ENCODE peak calls at places on chromosome X, in seven cellular contexts. V is WTC11; Q is CD8-positive, alpha-beta T cell; G is fibroblast of the aortic adventitia; M is activated B cell treated with CpG ODN at 0.5 μM for 24 hours; N is Peyer's patch; K is MCF 10A. B is an unnamed sample.

GRCh38 chrX:151359341-151359740 is 37.7 kb upstream of the VMA21 start:
- DNase-seq in V (peak; percentile 11), Q (no peak), G (no peak), M (no peak), N (no peak), K (no peak), B (no peak)

GRCh38 chrX:15838017-15838416 is 16.6 kb downstream of the AP1S2 start:
- DNase-seq in V (peak; percentile 25), Q (no peak), G (no peak), M (no peak), N (no peak), K (peak; percentile 3), B (no peak)

GRCh38 chrX:15617111-15617510 is 16.4 kb upstream of the ACE2 start:
- DNase-seq in V (no peak), Q (no peak), G (no peak), M (no peak), N (no peak), K (peak; percentile 16), B (no peak)

GRCh38 chrX:44908838-44909237 is 35.9 kb downstream of the KDM6A start:
- DNase-seq in V (no peak), Q (no peak), G (no peak), M (no peak), N (no peak), K (no peak), B (no peak)

GRCh38 chrX:64398088-64398487 is 2.8 kb upstream of the MTMR8 start:
- DNase-seq in V (no peak), Q (no peak), G (no peak), M (no peak), N (no peak), K (no peak), B (no peak)

GRCh38 chrX:19121898-19122640 is at the start of gene ADGRG2:
- DNase-seq in V (peak; percentile 35), Q (no peak), G (peak; percentile 2), M (no peak), N (peak; percentile 47), K (peak; percentile 30), B (no peak)

GRCh38 chrX:35442421-35442820 is 355.7 kb upstream of the MAGEB16 start:
- DNase-seq in V (no peak), Q (no peak), G (no peak), M (no peak), N (no peak), K (no peak), B (no peak)

GRCh38 chrX:38803609-38804480 is 2.6 kb downstream of the MID1IP1 start:
- DNase-seq in V (peak; percentile 88), Q (no peak), G (peak; percentile 70), M (peak; percentile 55), N (peak; percentile 91), K (peak; percentile 84), B (peak; percentile 35)

GRCh38 chrX:118574666-118575065 is 79.1 kb downstream of the DOCK11 start:
- DNase-seq in V (no peak), Q (no peak), G (no peak), M (no peak), N (no peak), K (no peak), B (no peak)

GRCh38 chrX:40201486-40201885 is 103.7 kb upstream of the BCOR start:
- DNase-seq in V (no peak), Q (no peak), G (no peak), M (no peak), N (no peak), K (no peak), B (no peak)

GRCh38 chrX:95629737-95630136 is 1054.9 kb upstream of the DIAPH2 start:
- DNase-seq in V (no peak), Q (no peak), G (no peak), M (no peak), N (no peak), K (peak; percentile 9), B (no peak)

GRCh38 chrX:88613338-88613737 is 133.7 kb upstream of the CPXCR1 start:
- DNase-seq in V (no peak), Q (no peak), G (peak; percentile 17), M (no peak), N (no peak), K (peak; percentile 55), B (no peak)

GRCh38 chrX:34918856-34919255 is 23.7 kb upstream of the FAM47B start:
- DNase-seq in V (peak; percentile 11), Q (no peak), G (peak; percentile 81), M (no peak), N (no peak), K (peak; percentile 58), B (no peak)

GRCh38 chrX:49754238-49754857 is 58.6 kb upstream of the PAGE1 start:
- DNase-seq in V (peak; percentile 54), Q (peak; percentile 4), G (peak; percentile 28), M (no peak), N (peak; percentile 48), K (peak; percentile 46), B (peak; percentile 29)

GRCh38 chrX:53456254-53456653 is 22.1 kb upstream of the HSD17B10 start:
- DNase-seq in V (no peak), Q (no peak), G (no peak), M (no peak), N (no peak), K (no peak), B (no peak)

GRCh38 chrX:153828308-153828707 is 2.0 kb downstream of the PDZD4 start:
- DNase-seq in V (no peak), Q (no peak), G (no peak), M (no peak), N (no peak), K (no peak), B (no peak)

GRCh38 chrX:153829799-153830631 is at the start of gene PDZD4:
- DNase-seq in V (peak; percentile 37), Q (no peak), G (no peak), M (no peak), N (no peak), K (no peak), B (no peak)

GRCh38 chrX:153829549-153829798 is 870 bp downstream of the PDZD4 start:
- DNase-seq in V (no peak), Q (no peak), G (no peak), M (no peak), N (no peak), K (no peak), B (no peak)

GRCh38 chrX:153827903-153828302 is 2.4 kb downstream of the PDZD4 start:
- DNase-seq in V (no peak), Q (no peak), G (no peak), M (no peak), N (no peak), K (no peak), B (no peak)

DNA sequence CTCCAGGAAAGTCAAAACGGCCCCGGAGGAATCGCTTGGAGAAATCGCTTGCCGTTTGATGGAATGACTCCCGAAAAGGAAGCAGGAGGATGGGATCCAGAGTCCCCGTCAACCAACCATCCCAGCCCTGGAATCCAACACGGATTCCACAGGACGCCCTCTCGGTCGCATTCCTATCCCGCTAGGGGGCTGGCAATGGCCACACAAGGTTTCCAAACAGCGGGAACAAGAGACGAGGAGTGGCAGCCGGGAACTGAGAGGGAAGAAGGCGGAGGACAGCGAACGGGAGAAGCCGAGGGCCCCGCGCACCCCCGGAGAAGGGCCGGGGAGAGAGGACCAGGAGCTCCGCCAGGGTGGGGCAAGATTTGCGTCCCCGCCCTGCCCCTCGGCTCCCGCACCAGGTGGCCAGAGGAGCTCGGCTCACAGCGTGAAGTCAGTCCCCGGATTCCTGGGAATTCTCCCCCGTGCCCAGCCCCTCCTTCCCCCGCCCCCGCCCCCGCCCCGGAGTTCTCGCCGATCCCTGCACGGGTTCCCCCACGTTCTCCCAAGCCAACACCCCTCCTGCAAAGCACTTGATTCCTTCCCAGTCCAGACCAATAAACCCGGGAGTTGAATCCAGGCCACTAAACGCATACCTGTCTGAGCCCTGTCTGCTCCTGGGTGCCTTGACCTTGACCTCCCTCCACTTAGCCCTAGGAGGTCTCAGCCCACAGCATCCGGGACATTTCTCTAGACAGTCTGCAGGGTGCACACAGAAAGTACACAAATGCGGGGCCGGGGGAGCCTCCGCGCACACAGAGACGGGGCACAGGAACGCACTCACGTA is 1.4 kb downstream of the PDZD4 start:
- DNase-seq in V (peak; percentile 65), Q (no peak), G (no peak), M (no peak), N (no peak), K (no peak), B (no peak)
- TF ChIP-seq CTCF in V (no peak), Q (no peak), G (no peak), M (no peak), N (no peak), K (no peak), B (no peak)

GRCh38 chrX:119692241-119693031 is 532 bp downstream of the SEPTIN6 start:
- DNase-seq in V (peak; percentile 41), Q (peak; percentile 39), G (peak; percentile 53), M (no peak), N (peak; percentile 80), K (peak; percentile 41), B (peak; percentile 50)
- TF ChIP-seq CTCF in V (no peak), Q (no peak), G (peak; percentile 18), M (no peak), N (no peak), K (no peak), B (peak; percentile 16)

DNA sequence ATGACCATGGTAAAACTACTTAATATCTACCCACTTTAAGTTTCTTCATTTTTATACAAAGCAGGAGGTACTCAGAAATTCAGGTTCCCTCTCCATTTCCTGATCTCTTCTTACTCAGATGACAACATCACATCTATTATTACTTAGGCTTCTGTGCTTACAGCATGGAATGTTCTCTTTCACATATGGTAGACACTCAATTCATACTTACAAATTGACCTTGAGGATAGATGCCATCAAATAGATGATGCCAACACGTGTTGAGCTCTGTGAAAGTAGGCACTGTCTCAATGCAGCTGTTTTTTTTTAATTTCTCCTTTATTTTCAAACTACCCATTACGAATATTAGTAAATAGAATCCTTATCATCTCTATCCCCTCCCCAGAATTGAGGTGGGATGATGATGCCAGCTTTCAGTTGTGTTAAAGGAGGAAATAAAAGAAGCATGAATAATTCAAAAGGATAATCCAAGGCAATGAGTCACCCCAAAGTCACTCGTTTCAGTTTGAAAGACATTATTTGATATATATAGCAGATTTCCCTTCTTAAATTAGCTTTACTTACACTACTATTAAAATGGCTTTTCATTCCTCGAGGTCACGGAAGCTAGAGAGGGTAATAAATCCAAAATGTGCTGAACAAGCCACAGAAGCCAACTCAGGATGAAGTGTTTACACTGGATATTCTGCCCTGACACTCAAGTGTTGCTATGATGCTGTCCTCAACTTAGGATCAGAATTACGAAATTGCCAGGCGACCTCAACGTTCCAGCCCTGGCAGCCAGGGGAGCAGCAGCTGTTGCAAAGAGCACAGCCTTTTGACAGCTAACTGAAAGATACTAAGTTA is 124.2 kb upstream of the EOLA2 start:
- DNase-seq in V (no peak), Q (no peak), G (peak; percentile 36), M (no peak), N (no peak), K (peak; percentile 50), B (no peak)
- TF ChIP-seq CTCF in V (no peak), Q (no peak), G (peak; percentile 16), M (no peak), N (no peak), K (no peak), B (no peak)

GRCh38 chrX:37504991-37505390 is 66.5 kb upstream of the LANCL3 start:
- DNase-seq in V (no peak), Q (no peak), G (no peak), M (no peak), N (no peak), K (no peak), B (no peak)

DNA sequence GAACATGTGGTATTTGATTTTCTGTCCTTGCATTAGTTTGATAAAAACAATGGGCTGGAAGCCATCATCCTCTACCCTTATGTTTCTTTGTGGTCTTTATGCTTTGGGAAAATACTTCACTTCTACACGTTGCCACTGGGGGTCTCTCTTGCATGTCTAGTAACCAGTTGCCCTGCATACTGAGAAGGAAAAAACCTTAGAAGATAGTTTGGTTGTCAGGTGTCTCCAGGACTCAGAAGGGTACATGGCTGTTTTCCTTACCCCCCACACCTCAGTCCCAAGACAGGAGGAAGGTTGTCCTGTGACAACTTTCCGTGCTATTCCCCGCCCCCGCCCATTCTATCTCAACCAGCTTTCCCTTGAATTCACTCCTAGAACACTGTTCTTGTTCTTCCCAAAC is 62.1 kb upstream of the LANCL3 start:
- DNase-seq in V (no peak), Q (no peak), G (peak; percentile 6), M (no peak), N (no peak), K (peak; percentile 22), B (no peak)
- TF ChIP-seq CTCF in V (no peak), Q (no peak), G (peak; percentile 28), M (no peak), N (no peak), K (peak; percentile 53), B (no peak)